ENCODE peak calls at places on chromosomes 4 and X, in eight cellular contexts. One of them, this sample, is unnamed.

GRCh38 chr4:118941799-118942198 is 53.1 kb downstream of the SYNPO2 start:
- DNase-seq in body of pancreas: no peak
- DNase-seq in LNCaP clone FGC: peak; percentile 54
- DNase-seq in upper lobe of left lung: no peak
- DNase-seq in endodermal cell: no peak
- DNase-seq in kidney epithelial cell: no peak
- DNase-seq in astrocyte of the spinal cord: peak; percentile 16
- DNase-seq in heart left ventricle: no peak
- DNase-seq in this sample: peak; percentile 87

GRCh38 chrX:16368696-16369095 is 201.4 kb downstream of the MAGEB17 start:
- DNase-seq in kidney epithelial cell: no peak
- DNase-seq in heart left ventricle: no peak
- DNase-seq in astrocyte of the spinal cord: peak; percentile 40
- DNase-seq in body of pancreas: no peak
- DNase-seq in endodermal cell: no peak
- DNase-seq in upper lobe of left lung: no peak
- DNase-seq in LNCaP clone FGC: no peak
- DNase-seq in this sample: no peak

GRCh38 chr4:114265342-114265741 is 285.9 kb upstream of the ARSJ start:
- DNase-seq in endodermal cell: no peak
- DNase-seq in heart left ventricle: no peak
- DNase-seq in kidney epithelial cell: no peak
- DNase-seq in astrocyte of the spinal cord: no peak
- DNase-seq in body of pancreas: no peak
- DNase-seq in LNCaP clone FGC: no peak
- DNase-seq in upper lobe of left lung: no peak
- DNase-seq in this sample: no peak

GRCh38 chrX:78333521-78333920 is 6.1 kb upstream of the CYSLTR1 start:
- DNase-seq in astrocyte of the spinal cord: peak; percentile 1
- DNase-seq in heart left ventricle: no peak
- DNase-seq in upper lobe of left lung: no peak
- DNase-seq in endodermal cell: no peak
- DNase-seq in body of pancreas: no peak
- DNase-seq in LNCaP clone FGC: peak; percentile 52
- DNase-seq in kidney epithelial cell: no peak
- DNase-seq in this sample: no peak

GRCh38 chr4:38424171-38424871 is 239.7 kb upstream of the KLF3 start:
- DNase-seq in upper lobe of left lung: no peak
- DNase-seq in endodermal cell: peak; percentile 79
- DNase-seq in astrocyte of the spinal cord: no peak
- DNase-seq in kidney epithelial cell: no peak
- DNase-seq in body of pancreas: peak; percentile 41
- DNase-seq in LNCaP clone FGC: no peak
- DNase-seq in heart left ventricle: peak; percentile 20
- DNase-seq in this sample: no peak

GRCh38 chrX:330726-331144 is 12.1 kb upstream of the GTPBP6 start:
- DNase-seq in LNCaP clone FGC: no peak
- DNase-seq in body of pancreas: peak; percentile 1
- DNase-seq in heart left ventricle: no peak
- DNase-seq in upper lobe of left lung: no peak
- DNase-seq in endodermal cell: no peak
- DNase-seq in astrocyte of the spinal cord: no peak
- DNase-seq in kidney epithelial cell: no peak
- DNase-seq in this sample: no peak

GRCh38 chrX:337331-337831 is 18.8 kb upstream of the GTPBP6 start:
- DNase-seq in endodermal cell: no peak
- DNase-seq in heart left ventricle: no peak
- DNase-seq in upper lobe of left lung: no peak
- DNase-seq in astrocyte of the spinal cord: no peak
- DNase-seq in kidney epithelial cell: no peak
- DNase-seq in body of pancreas: no peak
- DNase-seq in LNCaP clone FGC: no peak
- DNase-seq in this sample: no peak

GRCh38 chrX:68462197-68462596 is 28.9 kb upstream of the OPHN1 start:
- DNase-seq in body of pancreas: no peak
- DNase-seq in upper lobe of left lung: no peak
- DNase-seq in endodermal cell: no peak
- DNase-seq in heart left ventricle: no peak
- DNase-seq in LNCaP clone FGC: no peak
- DNase-seq in astrocyte of the spinal cord: peak; percentile 23
- DNase-seq in kidney epithelial cell: no peak
- DNase-seq in this sample: peak; percentile 17

GRCh38 chr4:169248645-169249044 is 22.1 kb downstream of the SH3RF1 start:
- DNase-seq in endodermal cell: no peak
- DNase-seq in upper lobe of left lung: no peak
- DNase-seq in kidney epithelial cell: no peak
- DNase-seq in LNCaP clone FGC: no peak
- DNase-seq in astrocyte of the spinal cord: no peak
- DNase-seq in body of pancreas: no peak
- DNase-seq in heart left ventricle: no peak
- DNase-seq in this sample: no peak

GRCh38 chr4:73735231-73735630 is 5.1 kb upstream of the CXCL8 start:
- DNase-seq in astrocyte of the spinal cord: peak; percentile 50
- DNase-seq in body of pancreas: no peak
- DNase-seq in upper lobe of left lung: no peak
- DNase-seq in LNCaP clone FGC: no peak
- DNase-seq in heart left ventricle: no peak
- DNase-seq in endodermal cell: no peak
- DNase-seq in kidney epithelial cell: no peak
- DNase-seq in this sample: peak; percentile 35

GRCh38 chrX:97402333-97402732 is 518.6 kb downstream of the RPA4 start:
- DNase-seq in astrocyte of the spinal cord: no peak
- DNase-seq in upper lobe of left lung: no peak
- DNase-seq in LNCaP clone FGC: peak; percentile 19
- DNase-seq in body of pancreas: no peak
- DNase-seq in heart left ventricle: no peak
- DNase-seq in endodermal cell: no peak
- DNase-seq in kidney epithelial cell: no peak
- DNase-seq in this sample: peak; percentile 68

GRCh38 chr4:140071806-140072205 is 82.2 kb downstream of the MAML3 start:
- DNase-seq in astrocyte of the spinal cord: peak; percentile 88
- DNase-seq in endodermal cell: no peak
- DNase-seq in LNCaP clone FGC: no peak
- DNase-seq in body of pancreas: no peak
- DNase-seq in upper lobe of left lung: no peak
- DNase-seq in heart left ventricle: peak; percentile 64
- DNase-seq in kidney epithelial cell: no peak
- DNase-seq in this sample: peak; percentile 84

GRCh38 chr4:138789796-138790195 is 225.8 kb upstream of the NOCT start:
- DNase-seq in endodermal cell: no peak
- DNase-seq in astrocyte of the spinal cord: no peak
- DNase-seq in kidney epithelial cell: peak; percentile 39
- DNase-seq in LNCaP clone FGC: no peak
- DNase-seq in heart left ventricle: no peak
- DNase-seq in body of pancreas: no peak
- DNase-seq in upper lobe of left lung: no peak
- DNase-seq in this sample: no peak

GRCh38 chrX:10797493-10797892 is 177.1 kb upstream of the MID1 start:
- DNase-seq in body of pancreas: no peak
- DNase-seq in astrocyte of the spinal cord: peak; percentile 38
- DNase-seq in kidney epithelial cell: no peak
- DNase-seq in heart left ventricle: no peak
- DNase-seq in endodermal cell: no peak
- DNase-seq in upper lobe of left lung: no peak
- DNase-seq in LNCaP clone FGC: peak; percentile 11
- DNase-seq in this sample: peak; percentile 12

GRCh38 chr4:74944354-74944793 is 11.5 kb downstream of the PARM1 start:
- DNase-seq in upper lobe of left lung: peak; percentile 83
- DNase-seq in heart left ventricle: no peak
- DNase-seq in kidney epithelial cell: no peak
- DNase-seq in body of pancreas: peak; percentile 69
- DNase-seq in endodermal cell: no peak
- DNase-seq in LNCaP clone FGC: peak; percentile 99
- DNase-seq in astrocyte of the spinal cord: no peak
- DNase-seq in this sample: no peak

GRCh38 chr4:67727124-67727850 is 26.3 kb upstream of the UBA6 start:
- DNase-seq in body of pancreas: no peak
- DNase-seq in LNCaP clone FGC: no peak
- DNase-seq in astrocyte of the spinal cord: peak; percentile 79
- DNase-seq in kidney epithelial cell: peak; percentile 82
- DNase-seq in heart left ventricle: no peak
- DNase-seq in endodermal cell: no peak
- DNase-seq in upper lobe of left lung: no peak
- DNase-seq in this sample: peak; percentile 57

GRCh38 chr4:1172228-1172851 is at the start of gene SPON2:
- DNase-seq in astrocyte of the spinal cord: peak; percentile 26
- DNase-seq in upper lobe of left lung: no peak
- DNase-seq in body of pancreas: peak; percentile 25
- DNase-seq in endodermal cell: peak; percentile 81
- DNase-seq in LNCaP clone FGC: no peak
- DNase-seq in heart left ventricle: no peak
- DNase-seq in kidney epithelial cell: no peak
- DNase-seq in this sample: peak; percentile 81

DNA sequence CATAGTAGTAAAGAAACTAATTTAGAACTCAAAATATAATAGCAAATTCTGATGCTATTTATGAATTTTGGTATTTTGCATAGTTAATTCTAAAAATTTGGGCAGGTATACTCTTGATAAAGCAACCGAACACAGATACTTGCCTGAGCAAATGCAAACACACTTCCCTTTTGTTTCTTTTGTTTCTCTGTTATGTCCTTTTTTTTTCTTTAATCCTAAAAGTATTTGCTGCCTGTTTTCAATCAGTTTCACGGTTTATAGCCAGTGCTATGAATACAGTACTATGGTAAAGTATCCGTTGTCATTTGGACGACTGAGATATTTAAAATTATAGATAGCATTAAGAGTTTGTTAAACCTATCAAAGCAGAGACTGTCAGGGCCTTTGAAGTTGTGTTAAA is 84.3 kb upstream of the HPRT1 start:
- DNase-seq in heart left ventricle: no peak
- DNase-seq in LNCaP clone FGC: no peak
- DNase-seq in kidney epithelial cell: no peak
- DNase-seq in body of pancreas: no peak
- DNase-seq in endodermal cell: no peak
- DNase-seq in upper lobe of left lung: no peak
- DNase-seq in astrocyte of the spinal cord: no peak
- DNase-seq in this sample: no peak
- H3K4me3 ChIP-seq in heart left ventricle: no peak overlapping the region
- H3K4me3 ChIP-seq in LNCaP clone FGC: no peak overlapping the region
- H3K4me3 ChIP-seq in kidney epithelial cell: no peak overlapping the region
- H3K4me3 ChIP-seq in body of pancreas: no peak overlapping the region
- H3K4me3 ChIP-seq in endodermal cell: peak overlapping the region; percentile 93
- H3K4me3 ChIP-seq in upper lobe of left lung: no peak overlapping the region
- H3K4me3 ChIP-seq in astrocyte of the spinal cord: no peak overlapping the region
- H3K4me3 ChIP-seq in this sample: no peak overlapping the region

DNA sequence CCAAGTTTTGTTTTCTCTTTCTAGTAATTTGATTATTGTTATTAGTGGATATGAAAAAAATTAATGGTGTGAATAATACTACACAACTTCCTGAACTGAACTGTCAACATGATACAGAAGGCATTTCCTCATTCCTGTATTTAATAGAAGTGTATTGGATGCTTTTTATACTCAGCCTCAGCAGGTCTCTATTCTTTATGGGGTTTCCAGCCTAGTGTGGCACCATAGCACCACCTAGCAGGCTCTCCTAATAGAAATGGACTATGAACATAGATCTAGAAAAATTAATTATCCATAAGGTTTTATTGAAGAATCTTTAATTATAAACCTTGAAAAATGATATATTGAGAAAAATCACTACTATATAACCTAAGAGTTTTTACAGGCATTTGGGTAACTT is 52.4 kb downstream of the GLRB start:
- DNase-seq in astrocyte of the spinal cord: peak; percentile 66
- DNase-seq in endodermal cell: no peak
- DNase-seq in LNCaP clone FGC: peak; percentile 10
- DNase-seq in heart left ventricle: no peak
- DNase-seq in kidney epithelial cell: no peak
- DNase-seq in body of pancreas: peak; percentile 19
- DNase-seq in upper lobe of left lung: no peak
- DNase-seq in this sample: peak; percentile 46
- TF ChIP-seq CTCF in astrocyte of the spinal cord: peak; percentile 69
- TF ChIP-seq CTCF in endodermal cell: peak; percentile 59
- TF ChIP-seq CTCF in LNCaP clone FGC: peak; percentile 40
- TF ChIP-seq CTCF in heart left ventricle: peak; percentile 21
- TF ChIP-seq CTCF in kidney epithelial cell: peak; percentile 65
- TF ChIP-seq CTCF in body of pancreas: peak; percentile 49
- TF ChIP-seq CTCF in upper lobe of left lung: no peak
- TF ChIP-seq CTCF in this sample: peak; percentile 61

DNA sequence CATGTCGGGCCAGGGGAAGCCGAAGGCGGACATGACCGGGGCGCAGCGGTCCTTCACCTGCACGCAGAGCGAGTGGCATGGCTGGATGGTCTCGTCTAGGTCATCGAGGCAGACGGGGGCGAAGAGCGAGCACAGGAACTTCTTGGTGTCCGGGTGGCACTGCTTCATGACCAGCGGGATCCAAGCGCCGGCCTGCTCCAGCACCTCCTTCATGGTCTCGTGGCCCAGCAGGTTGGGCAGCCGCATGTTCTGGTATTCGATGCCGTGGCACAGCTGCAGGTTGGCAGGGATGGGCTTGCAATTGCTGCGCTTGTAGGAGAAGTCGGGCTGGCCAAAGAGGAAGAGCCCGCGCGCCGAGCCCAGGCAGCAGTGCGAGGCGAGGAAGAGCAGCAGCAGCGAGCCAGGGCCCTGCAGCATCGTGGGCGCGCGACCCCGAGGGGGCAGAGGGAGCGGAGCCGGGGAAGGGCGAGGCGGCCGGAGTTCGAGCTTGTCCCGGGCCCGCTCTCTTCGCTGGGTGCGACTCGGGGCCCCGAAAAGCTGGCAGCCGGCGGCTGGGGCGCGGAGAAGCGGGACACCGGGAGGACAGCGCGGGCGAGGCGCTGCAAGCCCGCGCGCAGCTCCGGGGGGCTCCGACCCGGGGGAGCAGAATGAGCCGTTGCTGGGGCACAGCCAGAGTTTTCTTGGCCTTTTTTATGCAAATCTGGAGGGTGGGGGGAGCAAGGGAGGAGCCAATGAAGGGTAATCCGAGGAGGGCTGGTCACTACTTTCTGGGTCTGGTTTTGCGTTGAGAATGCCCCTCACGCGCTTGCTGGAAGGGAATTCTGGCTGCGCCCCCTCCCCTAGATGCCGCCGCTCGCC is at the start of gene SFRP2:
- DNase-seq in astrocyte of the spinal cord: no peak
- DNase-seq in kidney epithelial cell: no peak
- DNase-seq in body of pancreas: peak; percentile 41
- DNase-seq in upper lobe of left lung: no peak
- DNase-seq in heart left ventricle: no peak
- DNase-seq in endodermal cell: peak; percentile 94
- DNase-seq in LNCaP clone FGC: no peak
- DNase-seq in this sample: no peak
- H3K4me3 ChIP-seq in astrocyte of the spinal cord: no peak within 1 kb of the TSS
- H3K4me3 ChIP-seq in kidney epithelial cell: peak within 1 kb of the TSS; percentile 25
- H3K4me3 ChIP-seq in body of pancreas: no peak within 1 kb of the TSS
- H3K4me3 ChIP-seq in upper lobe of left lung: no peak within 1 kb of the TSS
- H3K4me3 ChIP-seq in heart left ventricle: peak within 1 kb of the TSS; percentile 5
- H3K4me3 ChIP-seq in endodermal cell: peak within 1 kb of the TSS; percentile 73
- H3K4me3 ChIP-seq in LNCaP clone FGC: no peak within 1 kb of the TSS
- H3K4me3 ChIP-seq in this sample: no peak within 1 kb of the TSS

GRCh38 chr4:34766935-34767859 is 1477.1 kb downstream of the ARAP2 start:
- DNase-seq in heart left ventricle: no peak
- DNase-seq in astrocyte of the spinal cord: no peak
- DNase-seq in upper lobe of left lung: no peak
- DNase-seq in body of pancreas: no peak
- DNase-seq in kidney epithelial cell: no peak
- DNase-seq in endodermal cell: no peak
- DNase-seq in LNCaP clone FGC: no peak
- DNase-seq in this sample: no peak
- TF ChIP-seq CTCF in heart left ventricle: no peak
- TF ChIP-seq CTCF in astrocyte of the spinal cord: no peak
- TF ChIP-seq CTCF in upper lobe of left lung: no peak
- TF ChIP-seq CTCF in body of pancreas: no peak
- TF ChIP-seq CTCF in kidney epithelial cell: no peak
- TF ChIP-seq CTCF in endodermal cell: peak; percentile 18
- TF ChIP-seq CTCF in LNCaP clone FGC: peak; percentile 38
- TF ChIP-seq CTCF in this sample: no peak

GRCh38 chrX:119895843-119896326 is at the start of gene AKAP14:
- DNase-seq in kidney epithelial cell: no peak
- DNase-seq in LNCaP clone FGC: no peak
- DNase-seq in upper lobe of left lung: no peak
- DNase-seq in endodermal cell: peak; percentile 58
- DNase-seq in astrocyte of the spinal cord: no peak
- DNase-seq in body of pancreas: no peak
- DNase-seq in heart left ventricle: no peak
- DNase-seq in this sample: no peak
- H3K4me3 ChIP-seq in kidney epithelial cell: no peak within 1 kb of the TSS
- H3K4me3 ChIP-seq in LNCaP clone FGC: no peak within 1 kb of the TSS
- H3K4me3 ChIP-seq in upper lobe of left lung: no peak within 1 kb of the TSS
- H3K4me3 ChIP-seq in endodermal cell: no peak within 1 kb of the TSS
- H3K4me3 ChIP-seq in astrocyte of the spinal cord: no peak within 1 kb of the TSS
- H3K4me3 ChIP-seq in body of pancreas: no peak within 1 kb of the TSS
- H3K4me3 ChIP-seq in heart left ventricle: no peak within 1 kb of the TSS
- H3K4me3 ChIP-seq in this sample: no peak within 1 kb of the TSS

This sample was measured in fibroblast of villous mesenchyme.